ENCODE peak calls at places on chromosome 13, in four cellular contexts. Y is ovary, X is upper lobe of left lung, B is spleen. A is an unnamed sample. For H3K36me3, the result is how much of the 10 kb centered on the place peaks cover.

GRCh38 chr13:52127378-52127777 is 1.5 kb downstream of the NEK5 start:
- DNase-seq in Y (no peak), X (no peak), B (no peak), A (no peak)

GRCh38 chr13:60463787-60464186 is 66.8 kb downstream of the TDRD3 start:
- DNase-seq in Y (no peak), X (no peak), B (no peak), A (no peak)

GRCh38 chr13:20525144-20525600 is 485 bp downstream of the CRYL1 start:
- DNase-seq in Y (peak), X (no peak), B (peak), A (peak)

GRCh38 chr13:34179481-34179880 is 361.5 kb downstream of the RFC3 start:
- DNase-seq in Y (no peak), X (no peak), B (no peak), A (no peak)

GRCh38 chr13:20924758-20925394 is 22.3 kb upstream of the XPO4 start:
- DNase-seq in Y (peak), X (no peak), B (peak), A (no peak)

GRCh38 chr13:27194895-27195764 is 23.5 kb upstream of the USP12 start:
- DNase-seq in Y (no peak), X (no peak), B (no peak), A (no peak)

GRCh38 chr13:40187324-40187795 is 479.1 kb downstream of the FOXO1 start:
- DNase-seq in Y (no peak), X (no peak), B (peak), A (no peak)

GRCh38 chr13:40490086-40490723 is 176.2 kb downstream of the FOXO1 start:
- DNase-seq in Y (no peak), X (no peak), B (no peak), A (no peak)

GRCh38 chr13:75437582-75438318 is 44.2 kb downstream of the TBC1D4 start:
- DNase-seq in Y (no peak), X (no peak), B (no peak), A (no peak)

GRCh38 chr13:23321534-23322241 is 111.8 kb downstream of the SACS start:
- DNase-seq in Y (no peak), X (no peak), B (no peak), A (no peak)

GRCh38 chr13:21674271-21675009 is 3.6 kb downstream of the FGF9 start:
- DNase-seq in Y (no peak), X (peak), B (peak), A (no peak)

GRCh38 chr13:23020246-23020843 is 160.4 kb upstream of the SGCG start:
- DNase-seq in Y (peak), X (no peak), B (no peak), A (no peak)

GRCh38 chr13:60572003-60572792 is 175.2 kb downstream of the TDRD3 start:
- DNase-seq in Y (no peak), X (no peak), B (no peak), A (no peak)

GRCh38 chr13:59343993-59344780 is 819.5 kb downstream of the DIAPH3 start:
- DNase-seq in Y (no peak), X (no peak), B (no peak), A (no peak)
- TF ChIP-seq CTCF in Y (no peak), X (peak), B (no peak), A (no peak)

DNA sequence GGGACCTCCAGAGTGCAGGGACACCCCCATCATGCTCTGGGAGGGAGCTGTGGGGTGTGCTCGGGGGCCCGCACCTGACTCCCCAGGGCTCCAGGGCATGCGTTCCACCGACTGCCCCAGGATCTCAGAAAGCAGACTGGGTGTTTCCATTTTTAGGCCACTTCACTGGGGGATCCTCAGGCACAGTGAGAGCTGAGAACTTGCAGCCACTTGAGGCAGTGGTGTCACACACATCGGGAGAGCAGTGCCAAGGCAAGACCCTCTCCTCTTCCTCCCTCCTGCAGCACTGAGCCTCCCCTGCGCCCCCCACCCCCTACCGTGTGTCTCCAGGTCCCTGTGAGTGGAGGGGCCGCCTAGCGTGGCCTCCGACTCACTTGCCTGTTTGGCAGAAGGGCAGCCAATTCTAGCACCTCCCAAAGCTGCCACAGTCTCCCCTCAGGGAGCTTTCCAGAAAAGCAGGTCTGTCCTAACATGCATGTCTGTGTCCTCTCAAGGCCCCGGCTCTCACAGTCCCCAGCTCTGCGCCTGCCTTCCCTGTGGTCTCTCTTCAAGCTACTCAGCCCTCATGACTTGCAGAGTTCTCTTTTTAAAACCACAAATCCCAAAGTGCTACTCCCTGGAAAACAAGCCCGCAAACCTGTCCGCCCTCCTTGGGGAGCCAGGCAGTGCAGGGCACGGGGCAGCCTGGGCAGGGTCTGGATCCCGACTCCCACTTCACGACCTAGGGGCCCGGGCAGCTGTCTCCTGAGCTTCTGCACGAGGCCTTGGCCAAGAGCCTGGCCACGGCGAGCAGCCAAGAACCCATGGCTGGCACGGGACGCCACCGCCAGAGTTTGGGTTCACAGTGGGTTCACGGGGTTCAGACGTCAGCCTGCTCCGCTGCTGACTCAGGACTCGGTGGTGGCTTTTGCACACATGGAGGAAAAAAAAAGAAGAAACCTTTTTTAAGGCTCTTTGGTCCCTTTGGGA is 94.1 kb downstream of the STK24 start:
- DNase-seq in Y (peak), X (peak), B (no peak), A (no peak)
- TF ChIP-seq POLR2A in Y (no peak), X (no peak), B (no peak), A (no peak)

GRCh38 chr13:46352810-46353209 is 34.2 kb downstream of the RUBCNL start:
- DNase-seq in Y (no peak), X (no peak), B (no peak), A (no peak)

GRCh38 chr13:46355906-46356305 is 31.1 kb downstream of the RUBCNL start:
- DNase-seq in Y (no peak), X (no peak), B (no peak), A (no peak)

GRCh38 chr13:46350003-46350402 is 37.0 kb downstream of the RUBCNL start:
- DNase-seq in Y (no peak), X (no peak), B (no peak), A (no peak)

GRCh38 chr13:46355088-46355468 is 32.0 kb downstream of the RUBCNL start:
- DNase-seq in Y (no peak), X (no peak), B (no peak), A (no peak)

GRCh38 chr13:46354143-46355087 is 32.6 kb downstream of the RUBCNL start:
- DNase-seq in Y (no peak), X (no peak), B (no peak), A (no peak)
- H3K36me3 ChIP-seq in Y (under half), X (under half), B (under half), A (under half)

GRCh38 chr13:98297043-98297442 is 120.0 kb upstream of the RNF113B start:
- DNase-seq in Y (no peak), X (no peak), B (no peak), A (no peak)
- TF ChIP-seq CTCF in Y (no peak), X (no peak), B (no peak), A (no peak)

GRCh38 chr13:30616927-30617314 is 799 bp upstream of the USPL1 start:
- DNase-seq in Y (peak), X (no peak), B (no peak), A (peak)
- TF ChIP-seq POLR2A in Y (no peak), X (peak), B (peak), A (peak)

A was measured in suprapubic skin.